ENCODE peak calls at places on chromosome 14, in eight cellular contexts. V is dorsolateral prefrontal cortex; Q is trophoblast cell; M is heart right ventricle; I is lower lobe of right lung; N is GM23338; F is breast epithelium; B is CD4-positive, alpha-beta T cell. P is an unnamed sample.

GRCh38 chr14:100375273-100375962 is 52.3 kb downstream of the SLC25A47 start:
- DNase-seq in Q (no peak), M (peak), I (peak), V (peak), B (no peak), N (peak), F (no peak), P (peak)

GRCh38 chr14:68124050-68124449 is 304.5 kb downstream of the RAD51B start:
- DNase-seq in F (no peak), B (no peak), Q (no peak), I (no peak), N (no peak), M (no peak), V (no peak), P (no peak)

GRCh38 chr14:92578511-92578910 is 64.9 kb downstream of the RIN3 start:
- DNase-seq in I (no peak), B (no peak), V (no peak), Q (no peak), M (no peak), N (no peak), F (no peak), P (no peak)

GRCh38 chr14:26719514-26719913 is 121.7 kb upstream of the NOVA1 start:
- DNase-seq in V (no peak), M (no peak), I (no peak), B (no peak), Q (no peak), F (no peak), N (no peak), P (peak)

GRCh38 chr14:104135904-104136471 is 2.4 kb upstream of the KIF26A start:
- DNase-seq in B (no peak), Q (no peak), N (no peak), M (peak), F (no peak), I (peak), V (no peak), P (no peak)

GRCh38 chr14:96824283-96824682 is 27.1 kb downstream of the VRK1 start:
- DNase-seq in B (no peak), I (no peak), N (no peak), Q (no peak), F (no peak), M (no peak), V (no peak), P (peak)

GRCh38 chr14:45028107-45028626 is 55.7 kb upstream of the PRPF39 start:
- DNase-seq in V (no peak), M (no peak), I (no peak), Q (no peak), N (no peak), B (no peak), F (no peak), P (no peak)

GRCh38 chr14:92956961-92957360 is 34.0 kb downstream of the CHGA start:
- DNase-seq in B (no peak), M (no peak), Q (no peak), F (no peak), I (no peak), N (no peak), V (no peak), P (no peak)

GRCh38 chr14:61147369-61147897 is 133.7 kb downstream of the TMEM30B start:
- DNase-seq in B (no peak), F (no peak), Q (peak), I (no peak), M (no peak), N (no peak), V (no peak), P (no peak)

GRCh38 chr14:64700894-64701293 is 3.3 kb upstream of the PLEKHG3 start:
- DNase-seq in M (no peak), F (no peak), N (no peak), Q (no peak), I (no peak), B (no peak), V (no peak), P (no peak)

GRCh38 chr14:91349481-91350074 is 68.0 kb downstream of the CCDC88C start:
- DNase-seq in Q (no peak), I (no peak), M (no peak), F (no peak), N (no peak), V (no peak), B (peak), P (no peak)

GRCh38 chr14:100735271-100735670 is 8.6 kb downstream of the DLK1 start:
- DNase-seq in N (no peak), V (no peak), I (no peak), B (no peak), M (no peak), F (no peak), Q (no peak), P (no peak)

GRCh38 chr14:66105819-66106218 is 380.4 kb upstream of the CCDC196 start:
- DNase-seq in Q (no peak), M (no peak), B (no peak), N (no peak), V (no peak), F (no peak), I (no peak), P (peak)

GRCh38 chr14:61950340-61950739 is 188.1 kb downstream of the SNAPC1 start:
- DNase-seq in N (no peak), I (no peak), F (no peak), M (no peak), V (peak), Q (no peak), B (no peak), P (no peak)

GRCh38 chr14:31829256-31829923 is 247.7 kb upstream of the ARHGAP5 start:
- DNase-seq in B (no peak), I (no peak), Q (peak), N (peak), F (no peak), V (no peak), M (no peak), P (no peak)

GRCh38 chr14:100679707-100680438 is 46.8 kb upstream of the DLK1 start:
- DNase-seq in N (no peak), Q (peak), I (no peak), V (no peak), F (peak), B (no peak), M (peak), P (no peak)

GRCh38 chr14:92644166-92644565 is 104.3 kb downstream of the LGMN start:
- DNase-seq in Q (peak), B (no peak), M (no peak), F (no peak), V (no peak), N (no peak), I (no peak), P (no peak)

GRCh38 chr14:60670994-60671393 is 21.7 kb upstream of the SIX1 start:
- DNase-seq in B (no peak), N (no peak), M (no peak), Q (no peak), F (no peak), I (no peak), V (no peak), P (no peak)

GRCh38 chr14:67908061-67908767 is 88.6 kb downstream of the RAD51B start:
- DNase-seq in M (no peak), B (no peak), F (no peak), I (no peak), Q (no peak), N (no peak), V (no peak), P (no peak)

GRCh38 chr14:99561827-99562226 is 42.2 kb downstream of the CCDC85C start:
- DNase-seq in I (no peak), N (no peak), Q (no peak), B (no peak), V (no peak), F (peak), M (no peak), P (no peak)

GRCh38 chr14:48398675-48399282 is 723.4 kb upstream of the MDGA2 start:
- DNase-seq in B (no peak), V (no peak), I (no peak), M (no peak), Q (no peak), N (peak), F (no peak), P (peak)

GRCh38 chr14:102699416-102700110 is 77.7 kb upstream of the TRAF3 start:
- DNase-seq in B (no peak), F (no peak), M (no peak), V (no peak), I (no peak), N (no peak), Q (no peak), P (no peak)

GRCh38 chr14:105836730-105837129 is 310.3 kb downstream of the TMEM121 start:
- DNase-seq in I (no peak), Q (no peak), M (no peak), B (no peak), F (no peak), N (no peak), V (no peak), P (no peak)

GRCh38 chr14:105212541-105213305 is 31.6 kb upstream of the NUDT14 start:
- DNase-seq in F (no peak), I (no peak), B (no peak), N (no peak), Q (no peak), M (no peak), V (no peak), P (no peak)

GRCh38 chr14:63962896-63963295 is 110.1 kb downstream of the SYNE2 start:
- DNase-seq in N (no peak), F (no peak), Q (no peak), B (no peak), V (no peak), M (no peak), I (no peak), P (no peak)

GRCh38 chr14:36035675-36036074 is 140.8 kb downstream of the PTCSC3 start:
- DNase-seq in V (no peak), B (no peak), N (no peak), I (no peak), Q (no peak), M (no peak), F (no peak), P (no peak)

GRCh38 chr14:104731249-104731924 is 7.4 kb downstream of the ADSS1 start:
- DNase-seq in N (peak), Q (no peak), V (no peak), I (no peak), B (no peak), F (no peak), M (peak), P (no peak)

GRCh38 chr14:100400115-100400514 is 77.0 kb downstream of the SLC25A47 start:
- DNase-seq in Q (no peak), B (no peak), F (no peak), N (no peak), I (no peak), M (no peak), V (no peak), P (no peak)

GRCh38 chr14:81162941-81163340 is 57.8 kb downstream of the GTF2A1 start:
- DNase-seq in M (no peak), Q (peak), F (no peak), N (no peak), B (no peak), V (no peak), I (no peak), P (peak)

GRCh38 chr14:28766505-28767238 is at the start of gene FOXG1:
- DNase-seq in V (peak), F (no peak), I (peak), N (peak), Q (no peak), B (no peak), M (no peak), P (no peak)

GRCh38 chr14:91582761-91583160 is 72.7 kb upstream of the PPP4R3A start:
- DNase-seq in B (no peak), V (no peak), I (no peak), F (no peak), Q (no peak), M (no peak), N (no peak), P (no peak)

GRCh38 chr14:68000516-68000915 is 180.9 kb downstream of the RAD51B start:
- DNase-seq in M (no peak), Q (no peak), N (no peak), F (no peak), V (no peak), B (no peak), I (no peak), P (no peak)

GRCh38 chr14:28280997-28281598 is 485.5 kb upstream of the FOXG1 start:
- DNase-seq in Q (no peak), F (no peak), I (no peak), B (no peak), V (no peak), N (no peak), M (no peak), P (no peak)

GRCh38 chr14:60114881-60115280 is 23.2 kb downstream of the PCNX4 start:
- DNase-seq in F (no peak), V (no peak), B (no peak), Q (no peak), M (no peak), I (no peak), N (no peak), P (no peak)

GRCh38 chr14:64303471-64303917 is 9.3 kb upstream of the ESR2 start:
- DNase-seq in F (no peak), Q (peak), V (no peak), M (no peak), I (no peak), B (no peak), N (peak), P (peak)

GRCh38 chr14:31842905-31843304 is 234.2 kb upstream of the ARHGAP5 start:
- DNase-seq in M (no peak), Q (no peak), V (no peak), B (no peak), I (no peak), N (no peak), F (no peak), P (no peak)

GRCh38 chr14:77238356-77238755 is 32.6 kb downstream of the NGB start:
- DNase-seq in N (no peak), V (no peak), B (no peak), M (no peak), I (no peak), F (no peak), Q (no peak), P (no peak)

GRCh38 chr14:101927859-101928258 is 36.5 kb upstream of the DYNC1H1 start:
- DNase-seq in M (peak), F (peak), B (no peak), Q (peak), N (no peak), V (peak), I (peak), P (no peak)

GRCh38 chr14:24428628-24429394 is 657 bp downstream of the CBLN3 start:
- DNase-seq in Q (no peak), I (no peak), N (peak), B (no peak), M (no peak), F (no peak), V (no peak), P (no peak)
- H3K27ac ChIP-seq in Q (no peak), I (peak), N (no peak), B (peak), M (peak), F (peak), V (peak), P (peak)

DNA sequence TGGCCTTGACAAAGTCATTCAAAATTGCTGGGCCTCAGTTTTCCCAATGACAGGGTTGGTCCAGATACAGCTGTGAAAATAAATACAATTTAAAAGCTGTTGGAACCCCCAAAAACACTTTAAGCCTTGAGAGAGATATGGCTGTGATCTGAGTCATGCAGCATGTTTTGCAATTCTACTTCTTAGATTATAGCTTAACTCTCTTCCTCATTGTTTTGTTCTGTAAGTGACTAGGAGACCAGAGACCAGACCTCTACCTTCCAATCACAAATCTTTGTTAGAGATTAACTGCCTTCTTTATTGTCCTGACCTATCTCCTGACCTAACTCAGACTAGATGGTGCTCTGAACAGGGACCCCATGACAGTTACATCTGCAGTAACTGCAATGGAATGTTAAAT is 198.1 kb downstream of the STXBP6 start:
- DNase-seq in M (no peak), V (no peak), B (no peak), I (no peak), F (no peak), N (no peak), Q (no peak), P (no peak)
- H3K27ac ChIP-seq in M (no peak), V (no peak), B (no peak), I (no peak), F (no peak), N (no peak), Q (no peak), P (no peak)

DNA sequence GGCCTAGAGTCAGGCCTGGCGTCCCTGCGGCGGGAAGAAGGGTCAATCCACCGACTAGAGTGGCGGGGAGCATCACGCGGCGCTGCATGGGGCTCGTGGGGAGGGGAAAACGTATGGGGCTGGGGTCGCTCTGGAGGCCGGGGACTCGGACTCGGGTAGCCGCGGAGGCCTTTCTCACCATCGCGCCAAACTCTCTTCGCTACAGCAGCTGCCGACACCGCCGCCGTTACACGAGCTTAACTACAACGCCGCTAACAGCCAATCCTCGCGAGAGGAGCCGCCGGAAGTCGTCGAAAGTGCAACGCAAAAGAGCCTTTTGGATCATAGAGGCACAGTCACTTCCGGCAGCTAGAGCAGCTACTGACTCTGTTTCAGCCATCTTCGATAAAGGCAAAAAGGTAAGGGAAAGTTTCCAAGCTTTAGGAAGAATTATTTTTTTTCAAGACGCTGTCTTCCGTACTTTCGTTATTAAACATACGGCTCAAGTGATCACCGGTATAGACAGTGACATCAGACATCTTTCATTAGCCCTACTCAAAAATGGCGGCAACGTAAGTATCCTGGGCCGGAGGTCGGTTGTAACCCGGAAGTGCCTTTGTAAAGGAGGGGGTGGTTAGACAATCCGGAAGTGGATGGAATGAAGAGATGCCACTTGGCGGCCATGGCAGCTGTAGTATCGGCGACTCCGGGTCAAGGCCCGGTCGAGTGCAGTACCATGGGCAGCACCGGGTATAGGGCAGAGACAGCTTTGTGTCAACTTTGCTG is at the start of the genes ERH and SLC39A9:
- DNase-seq in I (peak), B (peak), V (peak), N (peak), M (peak), F (peak), Q (peak), P (peak)
- H3K27ac ChIP-seq in I (peak), B (peak), V (peak), N (peak), M (peak), F (peak), Q (peak), P (peak)

GRCh38 chr14:94597788-94598187 is 14.4 kb upstream of the SERPINA3 start:
- DNase-seq in B (no peak), M (no peak), V (no peak), Q (no peak), I (no peak), N (no peak), F (no peak), P (no peak)
- H3K27ac ChIP-seq in B (no peak), M (no peak), V (no peak), Q (no peak), I (no peak), N (no peak), F (peak), P (no peak)

GRCh38 chr14:23381871-23382270 is 5.0 kb downstream of the CMTM5 start:
- DNase-seq in F (no peak), B (no peak), M (no peak), V (no peak), I (no peak), Q (no peak), N (no peak), P (no peak)

GRCh38 chr14:23379331-23380196 is 2.7 kb downstream of the CMTM5 start:
- DNase-seq in N (peak), B (peak), F (peak), I (peak), Q (peak), M (peak), V (no peak), P (peak)

GRCh38 chr14:23380197-23381016 is 3.6 kb downstream of the CMTM5 start:
- DNase-seq in I (no peak), M (no peak), B (no peak), V (peak), F (no peak), N (no peak), Q (no peak), P (no peak)

GRCh38 chr14:23382276-23382675 is 5.4 kb downstream of the CMTM5 start:
- DNase-seq in M (no peak), B (no peak), I (no peak), V (no peak), F (no peak), Q (no peak), N (no peak), P (no peak)

DNA sequence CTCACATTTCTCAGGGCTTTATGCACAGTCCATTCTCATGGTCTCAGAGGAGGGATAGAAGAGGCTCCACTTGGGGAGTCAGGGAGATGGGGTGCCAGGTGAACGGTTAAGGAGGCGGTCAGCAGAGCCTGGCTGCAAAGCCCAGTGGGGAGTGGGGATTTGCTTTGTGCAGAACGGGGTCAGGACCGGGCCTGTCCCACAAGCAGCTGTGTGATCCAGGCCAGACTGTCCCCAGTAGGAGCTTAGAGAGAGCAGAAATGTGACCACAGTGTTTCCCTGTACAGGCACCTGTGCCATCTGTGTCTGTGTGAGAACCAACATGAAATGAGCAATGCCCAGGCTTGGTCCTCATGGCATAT is 4.2 kb downstream of the CMTM5 start:
- DNase-seq in F (no peak), B (no peak), V (no peak), I (no peak), M (no peak), Q (no peak), N (no peak), P (no peak)
- H3K27ac ChIP-seq in F (no peak), B (no peak), V (peak), I (no peak), M (no peak), Q (no peak), N (no peak), P (no peak)

GRCh38 chr14:75013290-75013689 is 10.6 kb downstream of the EIF2B2 start:
- DNase-seq in I (no peak), F (no peak), N (no peak), M (peak), B (no peak), V (no peak), Q (no peak), P (no peak)
- H3K27ac ChIP-seq in I (no peak), F (peak), N (no peak), M (no peak), B (no peak), V (no peak), Q (no peak), P (no peak)

GRCh38 chr14:89458713-89459112 is 41.7 kb upstream of the FOXN3 start:
- DNase-seq in V (no peak), I (no peak), M (no peak), F (no peak), Q (no peak), N (no peak), B (no peak), P (no peak)
- H3K27ac ChIP-seq in V (no peak), I (no peak), M (no peak), F (no peak), Q (no peak), N (no peak), B (no peak), P (no peak)

DNA sequence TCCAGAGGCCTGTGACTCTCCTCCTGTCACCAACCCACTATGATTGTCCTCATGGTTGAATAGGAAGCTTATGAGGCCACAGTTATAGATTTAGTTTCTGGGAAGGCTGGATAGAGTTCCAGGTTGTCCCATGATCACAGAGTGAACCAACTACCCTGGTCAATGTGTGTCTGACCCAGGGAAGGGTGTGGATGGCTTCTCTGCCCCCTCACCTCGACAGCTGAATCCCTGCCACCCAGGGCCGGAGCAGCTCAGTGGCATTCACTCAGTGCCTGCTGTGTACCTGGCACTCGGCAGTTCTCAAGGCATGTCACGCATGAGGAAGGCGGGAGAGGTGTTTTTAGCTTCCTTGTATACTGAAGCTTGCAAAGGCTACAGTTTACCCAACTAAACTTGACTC is 43.2 kb downstream of the JDP2 start:
- DNase-seq in N (no peak), V (no peak), Q (no peak), M (no peak), F (no peak), I (no peak), B (no peak), P (no peak)
- H3K27ac ChIP-seq in N (no peak), V (no peak), Q (no peak), M (no peak), F (peak), I (no peak), B (no peak), P (no peak)